ENCODE peak calls at places on chromosomes 6 and 20, in seven cellular contexts. A, P, I, J, U, Z and F are unnamed samples.

GRCh38 chr20:58268936-58269619 is 40.4 kb upstream of the RAB22A start:
- DNase-seq in A (no peak), P (no peak), I (no peak), J (no peak), U (no peak), Z (peak; percentile 46), F (no peak)

GRCh38 chr6:53441035-53441493 is 92.3 kb upstream of the ELOVL5 start:
- DNase-seq in A (no peak), P (no peak), I (no peak), J (no peak), U (no peak), Z (peak; percentile 22), F (no peak)

GRCh38 chr6:89161326-89162046 is 15.6 kb downstream of the PM20D2 start:
- DNase-seq in A (no peak), P (no peak), I (no peak), J (peak; percentile 8), U (no peak), Z (peak; percentile 50), F (no peak)

GRCh38 chr6:16228043-16228442 is 10.3 kb upstream of the GMPR start:
- DNase-seq in A (no peak), P (no peak), I (no peak), J (no peak), U (no peak), Z (no peak), F (no peak)

GRCh38 chr6:139979021-139979721 is 604.7 kb upstream of the CITED2 start:
- DNase-seq in A (no peak), P (no peak), I (no peak), J (no peak), U (no peak), Z (no peak), F (no peak)

GRCh38 chr6:152368761-152369624 is 268.2 kb downstream of the SYNE1 start:
- DNase-seq in A (no peak), P (no peak), I (peak; percentile 26), J (no peak), U (peak; percentile 13), Z (peak; percentile 35), F (no peak)

GRCh38 chr6:46486186-46486585 is 5.1 kb downstream of the RCAN2 start:
- DNase-seq in A (no peak), P (no peak), I (no peak), J (no peak), U (no peak), Z (no peak), F (no peak)

GRCh38 chr20:21534453-21534852 is 20.6 kb upstream of the NKX2-2 start:
- DNase-seq in A (no peak), P (peak; percentile 52), I (no peak), J (no peak), U (no peak), Z (no peak), F (no peak)

GRCh38 chr6:155418017-155418749 is 37.5 kb downstream of the NOX3 start:
- DNase-seq in A (no peak), P (no peak), I (no peak), J (no peak), U (peak; percentile 14), Z (peak; percentile 65), F (no peak)

GRCh38 chr6:170080828-170081368 is 210.0 kb downstream of the DLL1 start:
- DNase-seq in A (no peak), P (peak; percentile 38), I (peak; percentile 24), J (no peak), U (peak; percentile 6), Z (no peak), F (peak; percentile 46)

GRCh38 chr6:4641461-4641860 is 134.7 kb upstream of the CDYL start:
- DNase-seq in A (no peak), P (no peak), I (no peak), J (no peak), U (no peak), Z (no peak), F (no peak)

GRCh38 chr6:139336488-139336887 is 38.0 kb downstream of the CITED2 start:
- DNase-seq in A (no peak), P (no peak), I (peak; percentile 50), J (no peak), U (peak; percentile 26), Z (peak; percentile 41), F (peak; percentile 74)

GRCh38 chr6:170292778-170293164 is 1.9 kb upstream of the DLL1 start:
- DNase-seq in A (no peak), P (no peak), I (no peak), J (peak; percentile 42), U (no peak), Z (no peak), F (peak; percentile 40)

GRCh38 chr6:40425192-40425919 is 161.8 kb downstream of the LRFN2 start:
- DNase-seq in A (no peak), P (no peak), I (peak; percentile 46), J (no peak), U (no peak), Z (no peak), F (no peak)

GRCh38 chr20:19937651-19938420 is 79.3 kb upstream of the NAA20 start:
- DNase-seq in A (no peak), P (no peak), I (no peak), J (no peak), U (no peak), Z (no peak), F (no peak)

GRCh38 chr20:19936801-19937583 is 80.2 kb upstream of the NAA20 start:
- DNase-seq in A (no peak), P (peak; percentile 68), I (no peak), J (no peak), U (no peak), Z (no peak), F (no peak)

GRCh38 chr20:19935842-19936241 is 81.3 kb upstream of the NAA20 start:
- DNase-seq in A (no peak), P (peak; percentile 65), I (peak; percentile 67), J (peak; percentile 80), U (peak; percentile 75), Z (no peak), F (no peak)

GRCh38 chr20:19932170-19932667 is 84.9 kb upstream of the NAA20 start:
- DNase-seq in A (no peak), P (no peak), I (no peak), J (no peak), U (no peak), Z (peak; percentile 94), F (no peak)

GRCh38 chr20:19934792-19935491 is 82.2 kb upstream of the NAA20 start:
- DNase-seq in A (no peak), P (peak; percentile 71), I (peak; percentile 42), J (no peak), U (peak; percentile 75), Z (no peak), F (peak; percentile 46)
- H3K4me1 ChIP-seq in A (peaks cover 4% of the 10 kb centered on the region), P (peaks cover 95% of the 10 kb centered on the region), I (peaks cover 39% of the 10 kb centered on the region), J (peaks cover 22% of the 10 kb centered on the region), U (peaks cover 56% of the 10 kb centered on the region), Z (peaks cover 12% of the 10 kb centered on the region), F (no peaks in the 10 kb centered on the region)

GRCh38 chr20:48921168-48921882 is at the start of gene ARFGEF2:
- DNase-seq in A (peak; percentile 68), P (peak; percentile 94), I (peak; percentile 93), J (peak; percentile 100), U (peak; percentile 95), Z (peak; percentile 87), F (peak; percentile 95)
- TF ChIP-seq CTCF in A (no peak), P (no peak), I (no peak), J (peak; percentile 17), U (no peak), Z (peak; percentile 7), F (no peak)

GRCh38 chr20:46650575-46651090 is 626 bp downstream of the SLC13A3 start:
- DNase-seq in A (no peak), P (no peak), I (no peak), J (no peak), U (no peak), Z (no peak), F (no peak)

GRCh38 chr20:46651091-46651962 is at the start of gene SLC13A3:
- DNase-seq in A (no peak), P (no peak), I (peak; percentile 46), J (no peak), U (no peak), Z (no peak), F (peak; percentile 56)

GRCh38 chr20:46649650-46649949 is 1.7 kb downstream of the SLC13A3 start:
- DNase-seq in A (no peak), P (no peak), I (no peak), J (no peak), U (no peak), Z (no peak), F (no peak)

GRCh38 chr20:46648903-46649649 is 2.2 kb downstream of the SLC13A3 start:
- DNase-seq in A (no peak), P (no peak), I (no peak), J (no peak), U (no peak), Z (no peak), F (no peak)

DNA sequence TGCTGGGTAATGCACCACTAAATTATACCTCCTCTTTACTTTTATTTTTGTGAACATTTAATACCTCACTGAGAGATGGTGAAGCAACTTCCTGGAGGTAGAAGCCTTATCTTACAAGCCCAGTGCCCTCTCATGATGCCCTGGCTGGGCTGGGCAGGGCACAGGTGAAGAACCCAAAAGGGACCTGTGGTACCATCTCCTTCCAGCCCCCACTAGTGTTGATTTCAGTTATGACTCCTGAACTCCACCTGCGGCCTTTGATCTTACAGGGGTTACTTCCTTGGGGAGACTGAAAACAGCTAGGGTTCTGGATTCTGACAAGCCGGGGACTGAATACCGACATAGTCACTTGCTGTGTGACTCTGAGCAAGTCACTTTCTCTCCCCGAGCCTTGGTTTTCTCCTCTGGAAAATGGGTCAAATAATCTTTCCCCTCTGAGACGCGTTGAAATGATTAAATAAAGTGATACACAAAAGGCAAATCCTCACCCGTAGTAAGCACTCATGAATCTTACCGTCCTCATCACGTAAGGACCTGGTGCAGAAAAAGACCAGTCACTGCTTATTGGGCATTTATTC is 1.2 kb downstream of the SLC13A3 start:
- DNase-seq in A (no peak), P (no peak), I (no peak), J (no peak), U (no peak), Z (no peak), F (no peak)
- H3K4me1 ChIP-seq in A (no peaks in the 10 kb centered on the region), P (no peaks in the 10 kb centered on the region), I (peaks cover 8% of the 10 kb centered on the region), J (no peaks in the 10 kb centered on the region), U (peaks cover 5% of the 10 kb centered on the region), Z (peaks cover 3% of the 10 kb centered on the region), F (no peaks in the 10 kb centered on the region)

GRCh38 chr6:128882560-128882959 is 378 bp upstream of the LAMA2 start:
- DNase-seq in A (no peak), P (no peak), I (no peak), J (no peak), U (no peak), Z (peak; percentile 2), F (no peak)

GRCh38 chr6:128885381-128885780 is 2.4 kb downstream of the LAMA2 start:
- DNase-seq in A (no peak), P (no peak), I (no peak), J (no peak), U (no peak), Z (no peak), F (no peak)

GRCh38 chr6:128888444-128889175 is 5.7 kb downstream of the LAMA2 start:
- DNase-seq in A (no peak), P (no peak), I (no peak), J (no peak), U (no peak), Z (no peak), F (no peak)

DNA sequence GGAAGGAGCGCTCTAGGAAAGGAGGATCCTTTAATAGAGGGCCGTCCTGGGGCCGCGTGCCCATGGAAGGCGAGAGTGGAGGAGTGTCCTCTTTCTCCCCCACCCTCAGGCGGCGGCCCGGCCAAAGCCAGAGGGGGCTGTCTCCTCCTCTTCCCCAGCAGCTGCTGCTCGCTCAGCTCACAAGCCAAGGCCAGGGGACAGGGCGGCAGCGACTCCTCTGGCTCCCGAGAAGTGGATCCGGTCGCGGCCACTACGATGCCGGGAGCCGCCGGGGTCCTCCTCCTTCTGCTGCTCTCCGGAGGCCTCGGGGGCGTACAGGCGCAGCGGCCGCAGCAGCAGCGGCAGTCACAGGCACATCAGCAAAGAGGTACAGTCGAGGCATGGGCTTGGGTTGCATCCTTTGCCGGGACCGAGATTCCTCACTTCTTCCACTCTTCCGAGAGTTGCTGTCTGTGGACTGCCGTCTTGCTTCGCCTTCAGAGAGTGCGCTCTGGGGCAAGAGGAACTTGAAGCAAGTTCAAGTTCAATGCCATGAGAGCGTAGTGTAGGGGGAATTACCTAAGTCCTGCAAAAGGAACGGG is at the start of gene LAMA2:
- DNase-seq in A (no peak), P (peak; percentile 57), I (peak; percentile 72), J (no peak), U (peak; percentile 41), Z (peak; percentile 55), F (peak; percentile 29)
- TF ChIP-seq CTCF in A (no peak), P (no peak), I (no peak), J (no peak), U (no peak), Z (peak; percentile 6), F (no peak)